ENCODE peak calls at places on chromosomes 11 and 22, in nine cellular contexts. G is AG04450; Q is GM12864; Z is CD4-positive, alpha-beta T cell; A is A673; B is HFFc6; M is kidney epithelial cell; J is A549; H is esophagus squamous epithelium. R is an unnamed sample.

GRCh38 chr11:134574425-134574824 is 162.4 kb upstream of the B3GAT1 start:
- DNase-seq in M (no peak), B (no peak), A (no peak), G (no peak), Q (no peak), J (no peak), H (no peak), Z (no peak), R (no peak)

GRCh38 chr11:130834886-130835285 is 81.4 kb downstream of the SNX19 start:
- DNase-seq in H (no peak), Z (no peak), J (no peak), A (no peak), M (no peak), Q (no peak), G (no peak), B (no peak), R (no peak)

GRCh38 chr11:31499576-31500178 is 9.7 kb downstream of the IMMP1L start:
- DNase-seq in Z (no peak), B (no peak), Q (no peak), A (no peak), H (no peak), G (no peak), M (no peak), J (no peak), R (no peak)

GRCh38 chr11:121137005-121137404 is 36.0 kb downstream of the TECTA start:
- DNase-seq in H (no peak), A (no peak), Q (peak; percentile 2), B (no peak), Z (no peak), G (no peak), M (no peak), J (no peak), R (no peak)

GRCh38 chr11:125371451-125371935 is 124.6 kb downstream of the FEZ1 start:
- DNase-seq in Z (no peak), M (no peak), A (no peak), H (no peak), G (no peak), J (no peak), Q (no peak), B (no peak), R (peak; percentile 72)

GRCh38 chr22:19817561-19818263 is 37.0 kb downstream of the GNB1L start:
- DNase-seq in Q (no peak), G (no peak), M (no peak), A (no peak), B (no peak), H (no peak), J (no peak), Z (no peak), R (no peak)

GRCh38 chr11:60912223-60912850 is 1.6 kb upstream of the TMEM109 start:
- DNase-seq in J (no peak), M (no peak), Z (no peak), Q (no peak), A (no peak), B (no peak), G (no peak), H (no peak), R (no peak)

GRCh38 chr11:47714554-47715081 is 551 bp downstream of the AGBL2 start:
- DNase-seq in G (no peak), H (no peak), A (peak; percentile 52), Q (no peak), M (no peak), J (peak; percentile 11), Z (no peak), B (no peak), R (no peak)

GRCh38 chr11:18265949-18266348 is at the start of gene SAA1:
- DNase-seq in B (no peak), H (no peak), Q (no peak), M (peak; percentile 16), Z (no peak), A (no peak), J (no peak), G (no peak), R (no peak)

GRCh38 chr11:18853086-18853720 is 61.6 kb upstream of the PTPN5 start:
- DNase-seq in M (peak; percentile 5), Q (no peak), A (peak; percentile 11), Z (no peak), H (no peak), B (peak; percentile 11), J (peak; percentile 57), G (no peak), R (no peak)

GRCh38 chr22:22085702-22086500 is 103.3 kb upstream of the TOP3B start:
- DNase-seq in J (no peak), A (no peak), G (no peak), B (peak; percentile 13), M (no peak), H (no peak), Q (no peak), Z (no peak), R (no peak)

GRCh38 chr11:82701847-82702520 is 31.7 kb downstream of the FAM181B start:
- DNase-seq in A (peak; percentile 75), J (peak; percentile 19), Z (no peak), M (no peak), B (peak; percentile 30), H (no peak), Q (no peak), G (no peak), R (no peak)

GRCh38 chr11:129249923-129250322 is 57.8 kb upstream of the ARHGAP32 start:
- DNase-seq in A (no peak), H (no peak), J (no peak), Q (no peak), Z (no peak), M (no peak), B (no peak), G (no peak), R (no peak)

GRCh38 chr11:29962243-29962642 is 54.6 kb downstream of the KCNA4 start:
- DNase-seq in A (peak; percentile 45), B (no peak), Q (no peak), M (no peak), J (peak; percentile 37), Z (no peak), H (no peak), G (no peak), R (no peak)

GRCh38 chr11:35235944-35236666 is 97.1 kb downstream of the CD44 start:
- DNase-seq in H (no peak), Q (no peak), J (peak; percentile 54), B (peak; percentile 71), M (peak; percentile 72), A (no peak), G (no peak), Z (peak; percentile 58), R (no peak)

GRCh38 chr11:10500263-10500601 is 40.8 kb downstream of the RNF141 start:
- DNase-seq in G (no peak), A (no peak), M (no peak), Z (no peak), J (no peak), B (no peak), H (no peak), Q (no peak), R (no peak)

GRCh38 chr11:16946477-16947282 is 67.5 kb downstream of the PLEKHA7 start:
- DNase-seq in H (no peak), B (no peak), G (no peak), M (no peak), Z (no peak), A (no peak), J (no peak), Q (peak; percentile 21), R (no peak)

GRCh38 chr11:92643827-92644226 is 325.6 kb upstream of the MTNR1B start:
- DNase-seq in M (no peak), G (no peak), B (no peak), Z (no peak), A (no peak), Q (no peak), J (no peak), H (no peak), R (no peak)

GRCh38 chr11:92638678-92639077 is 330.8 kb upstream of the MTNR1B start:
- DNase-seq in Z (no peak), M (peak; percentile 44), G (no peak), H (no peak), J (peak; percentile 6), B (no peak), A (no peak), Q (no peak), R (no peak)

GRCh38 chr11:92642146-92642919 is 327.1 kb upstream of the MTNR1B start:
- DNase-seq in A (no peak), G (no peak), M (no peak), Q (no peak), B (no peak), H (no peak), J (no peak), Z (no peak), R (no peak)
- TF ChIP-seq CTCF in A (no peak), G (no peak), M (no peak), Q (no peak), B (no peak), H (no peak), J (no peak), Z (no peak), R (no peak)

GRCh38 chr11:77370217-77370616 is 68.7 kb upstream of the GDPD4 start:
- DNase-seq in H (no peak), A (no peak), G (no peak), J (no peak), Z (no peak), B (no peak), Q (no peak), M (no peak), R (no peak)
- TF ChIP-seq CTCF in H (no peak), A (no peak), G (peak; percentile 14), J (no peak), Z (no peak), B (peak; percentile 44), Q (peak; percentile 16), M (no peak), R (no peak)

DNA sequence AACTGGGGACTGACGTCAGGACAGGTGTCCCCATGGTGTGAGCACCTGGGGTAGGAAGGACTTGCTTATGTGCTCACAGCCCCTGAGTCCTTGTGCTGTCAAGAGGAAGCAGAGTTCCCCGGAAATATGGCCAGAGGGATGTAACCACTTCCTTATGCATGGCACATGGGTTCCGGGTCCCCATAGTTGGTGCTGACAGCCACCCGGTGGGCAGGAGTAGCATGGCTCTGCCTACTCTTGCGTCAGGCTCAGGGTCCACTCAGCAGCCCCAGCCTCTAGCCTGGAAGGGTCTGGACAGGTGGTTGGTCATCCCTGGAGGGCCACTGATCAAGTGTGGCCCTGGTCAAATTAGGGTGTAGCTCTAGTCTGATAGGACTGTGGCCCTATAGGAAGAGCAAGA is 42.8 kb upstream of the CCND1 start:
- DNase-seq in Q (no peak), Z (no peak), H (no peak), B (no peak), M (no peak), A (peak; percentile 54), J (peak; percentile 47), G (no peak), R (no peak)
- TF ChIP-seq CTCF in Q (no peak), Z (no peak), H (no peak), B (peak; percentile 31), M (no peak), A (peak; percentile 52), J (peak; percentile 18), G (no peak), R (no peak)

GRCh38 chr11:62805044-62805892 is at the start of gene NXF1:
- DNase-seq in J (peak; percentile 97), Z (peak; percentile 97), A (peak; percentile 96), G (peak; percentile 87), B (peak; percentile 94), H (peak; percentile 60), M (no peak), Q (peak; percentile 84), R (peak; percentile 93)
- TF ChIP-seq CTCF in J (no peak), Z (no peak), A (peak; percentile 12), G (peak; percentile 14), B (peak; percentile 44), H (peak; percentile 35), M (no peak), Q (peak; percentile 19), R (no peak)